ENCODE peak calls at places on chromosomes 6 and 20, in seven cellular contexts. Y is HFF-Myc, F is lower leg skin, P is AG04449, A is neural progenitor cell, S is left ventricle myocardium inferior, D is HFFc6. N is an unnamed sample.

GRCh38 chr6:227812-228338 is 64.4 kb upstream of the DUSP22 start:
- DNase-seq in Y (no peak), F (no peak), P (no peak), A (no peak), S (no peak), D (no peak), N (no peak)

GRCh38 chr6:27129917-27130316 is 117.6 kb upstream of the PRSS16 start:
- DNase-seq in Y (no peak), F (no peak), P (no peak), A (no peak), S (no peak), D (no peak), N (no peak)

GRCh38 chr6:146358341-146359046 is 185.1 kb upstream of the RAB32 start:
- DNase-seq in Y (no peak), F (no peak), P (no peak), A (no peak), S (no peak), D (peak), N (no peak)

GRCh38 chr20:25178563-25179438 is 16.7 kb upstream of the ENTPD6 start:
- DNase-seq in Y (peak), F (no peak), P (peak), A (peak), S (no peak), D (peak), N (peak)

GRCh38 chr6:38116248-38116647 is 296.7 kb downstream of the ZFAND3 start:
- DNase-seq in Y (no peak), F (no peak), P (no peak), A (no peak), S (no peak), D (no peak), N (no peak)

GRCh38 chr6:44432726-44433125 is 45.2 kb downstream of the CDC5L start:
- DNase-seq in Y (no peak), F (no peak), P (no peak), A (no peak), S (no peak), D (no peak), N (no peak)

GRCh38 chr6:20658053-20658452 is 123.8 kb downstream of the CDKAL1 start:
- DNase-seq in Y (no peak), F (no peak), P (no peak), A (no peak), S (no peak), D (no peak), N (no peak)

GRCh38 chr6:88536056-88536455 is 369.9 kb upstream of the CNR1 start:
- DNase-seq in Y (no peak), F (no peak), P (no peak), A (no peak), S (no peak), D (no peak), N (no peak)

GRCh38 chr20:41009960-41010359 is 18.7 kb upstream of the TOP1 start:
- DNase-seq in Y (no peak), F (no peak), P (no peak), A (no peak), S (no peak), D (no peak), N (no peak)

GRCh38 chr20:36854343-36855240 is 21.3 kb upstream of the TLDC2 start:
- DNase-seq in Y (no peak), F (peak), P (no peak), A (no peak), S (peak), D (peak), N (no peak)

GRCh38 chr6:157381631-157382621 is 936 bp downstream of the ZDHHC14 start:
- DNase-seq in Y (no peak), F (peak), P (no peak), A (peak), S (peak), D (peak), N (peak)

GRCh38 chr6:152595507-152595906 is 41.7 kb downstream of the SYNE1 start:
- DNase-seq in Y (no peak), F (no peak), P (no peak), A (peak), S (no peak), D (peak), N (no peak)
- TF ChIP-seq CTCF in Y (peak), F (no peak), P (peak), A (peak), S (peak), D (peak), N (no peak)

GRCh38 chr20:18904624-18905023 is 91.0 kb downstream of the SCP2D1 start:
- DNase-seq in Y (no peak), F (no peak), P (no peak), A (peak), S (no peak), D (no peak), N (no peak)
- TF ChIP-seq CTCF in Y (no peak), F (no peak), P (no peak), A (peak), S (peak), D (no peak), N (no peak)

GRCh38 chr20:57335392-57335791 is 5.8 kb downstream of the SPO11 start:
- DNase-seq in Y (no peak), F (no peak), P (no peak), A (no peak), S (no peak), D (no peak), N (no peak)

GRCh38 chr20:57330998-57331397 is 1.4 kb downstream of the SPO11 start:
- DNase-seq in Y (no peak), F (no peak), P (no peak), A (no peak), S (no peak), D (no peak), N (no peak)

GRCh38 chr20:57327820-57328219 is 1.8 kb upstream of the SPO11 start:
- DNase-seq in Y (no peak), F (no peak), P (no peak), A (no peak), S (no peak), D (no peak), N (no peak)

GRCh38 chr20:57329608-57330221 is at the start of gene SPO11:
- DNase-seq in Y (no peak), F (no peak), P (no peak), A (peak), S (no peak), D (no peak), N (no peak)

DNA sequence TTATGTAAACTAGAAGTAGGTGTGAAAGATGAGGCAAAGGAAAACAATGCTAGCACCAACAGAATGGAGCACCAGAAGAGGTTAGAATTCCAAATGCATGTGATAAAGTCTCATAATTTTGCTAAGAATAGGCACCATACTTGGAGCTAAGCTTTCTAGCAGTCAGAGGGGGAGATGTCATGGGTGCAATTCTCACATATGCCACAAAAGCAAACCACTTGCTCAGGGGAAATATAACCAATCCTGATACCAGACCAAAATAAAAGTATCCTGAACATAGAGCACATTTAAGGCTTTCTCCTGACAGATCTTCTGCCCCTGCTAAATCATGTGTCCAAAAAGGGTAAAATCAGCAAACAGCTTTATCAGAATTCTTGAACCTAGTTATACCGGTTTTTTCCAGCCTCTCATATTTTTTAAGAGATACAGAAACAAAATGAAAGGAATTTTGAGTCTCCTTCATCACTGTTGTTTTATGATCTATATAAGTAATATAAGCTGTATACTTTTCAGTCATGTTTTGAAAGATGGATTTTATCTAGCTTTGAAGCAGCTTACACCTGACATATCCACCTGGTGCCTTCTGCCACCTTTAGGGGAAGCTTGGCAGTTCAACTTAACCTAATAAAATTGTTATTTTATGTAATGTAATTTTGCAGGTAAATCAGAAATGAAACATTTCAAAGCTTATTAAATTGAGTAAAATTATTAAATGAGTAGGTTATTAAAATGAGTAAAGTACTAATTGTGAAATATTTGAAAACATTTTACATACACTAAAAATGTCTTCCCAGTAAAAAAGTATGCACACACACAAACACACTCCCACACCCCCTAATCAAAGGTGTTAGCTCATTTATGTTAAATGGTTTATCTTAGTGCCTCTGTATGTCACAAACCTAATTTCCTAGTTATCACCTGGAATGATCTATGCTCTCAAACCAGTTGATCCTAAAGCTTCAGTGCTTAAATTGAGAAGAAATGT is 2.8 kb downstream of the SPO11 start:
- DNase-seq in Y (no peak), F (no peak), P (no peak), A (no peak), S (no peak), D (no peak), N (no peak)
- TF ChIP-seq CTCF in Y (peak), F (no peak), P (no peak), A (peak), S (no peak), D (peak), N (no peak)

DNA sequence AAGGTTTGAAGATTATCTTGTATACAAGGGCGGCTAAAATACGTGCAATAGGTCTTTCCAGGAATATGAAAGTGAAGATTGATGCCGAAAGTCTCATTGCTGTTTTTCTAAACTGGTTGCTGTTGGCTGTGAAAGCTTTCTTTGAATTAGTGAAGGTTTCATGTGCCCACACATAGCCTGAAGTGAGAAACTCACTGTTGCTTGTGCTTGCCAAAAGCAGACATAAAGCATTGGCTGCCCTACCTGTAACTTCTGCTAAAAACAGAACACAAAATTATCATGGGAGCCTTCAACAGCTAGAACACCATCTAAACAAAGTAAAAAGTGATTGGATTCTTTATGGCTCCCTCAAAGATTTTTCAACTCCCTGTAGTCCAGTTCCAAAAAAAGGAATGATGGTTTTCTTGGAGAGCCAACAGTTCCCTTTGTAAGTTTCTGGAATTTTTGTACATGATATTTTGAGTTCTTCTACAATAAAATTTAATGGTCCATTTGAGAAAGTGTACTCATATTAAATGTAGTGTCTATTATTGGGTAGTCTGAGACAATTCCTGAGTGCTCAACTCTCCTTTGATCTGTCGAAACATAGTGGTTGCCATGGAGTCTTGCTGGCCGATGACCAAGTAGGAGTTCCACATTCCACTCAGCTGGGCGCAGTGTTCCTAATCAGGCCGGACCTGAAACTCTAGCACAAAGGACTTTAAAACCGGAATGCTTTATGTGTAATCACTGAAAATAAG is 68.5 kb downstream of the PLEKHG1 start:
- DNase-seq in Y (peak), F (peak), P (no peak), A (peak), S (peak), D (peak), N (no peak)
- TF ChIP-seq CTCF in Y (peak), F (no peak), P (no peak), A (peak), S (peak), D (no peak), N (no peak)

GRCh38 chr6:133187114-133187513 is 54.0 kb upstream of the EYA4 start:
- DNase-seq in Y (no peak), F (no peak), P (no peak), A (no peak), S (no peak), D (no peak), N (no peak)

GRCh38 chr6:133190912-133191311 is 50.2 kb upstream of the EYA4 start:
- DNase-seq in Y (no peak), F (no peak), P (no peak), A (no peak), S (no peak), D (no peak), N (no peak)

GRCh38 chr6:133193396-133193795 is 47.8 kb upstream of the EYA4 start:
- DNase-seq in Y (no peak), F (no peak), P (no peak), A (no peak), S (no peak), D (no peak), N (no peak)

GRCh38 chr6:133187657-133188453 is 53.3 kb upstream of the EYA4 start:
- DNase-seq in Y (no peak), F (no peak), P (peak), A (no peak), S (no peak), D (no peak), N (no peak)

DNA sequence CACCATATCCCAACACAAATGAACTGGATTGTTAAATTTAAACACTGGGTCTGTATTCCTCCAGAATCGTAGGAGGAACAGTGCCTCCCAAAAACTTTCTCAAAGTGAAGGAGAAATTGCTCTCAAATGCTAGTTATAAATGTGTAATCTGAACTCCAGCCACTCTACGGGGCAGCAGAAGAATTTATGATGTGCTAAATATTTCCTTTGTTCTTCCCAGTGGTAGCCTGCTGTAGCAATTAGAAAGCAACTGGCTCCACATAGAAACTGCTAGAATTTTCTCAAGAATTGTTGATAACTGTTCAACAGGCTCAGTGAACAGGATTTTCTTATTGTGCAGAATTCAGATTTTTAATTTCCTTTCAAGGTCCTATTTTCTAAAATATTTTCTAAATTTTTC is 49.8 kb upstream of the EYA4 start:
- DNase-seq in Y (no peak), F (no peak), P (no peak), A (no peak), S (no peak), D (no peak), N (no peak)
- TF ChIP-seq CTCF in Y (no peak), F (no peak), P (no peak), A (no peak), S (no peak), D (no peak), N (no peak)

GRCh38 chr6:32668226-32668747 is 1.8 kb upstream of the HLA-DQB1 start:
- DNase-seq in Y (no peak), F (no peak), P (no peak), A (peak), S (no peak), D (peak), N (peak)

GRCh38 chr6:32669893-32670292 is 3.4 kb upstream of the HLA-DQB1 start:
- DNase-seq in Y (no peak), F (no peak), P (no peak), A (no peak), S (no peak), D (no peak), N (no peak)

GRCh38 chr6:32665621-32666140 is 776 bp downstream of the HLA-DQB1 start:
- DNase-seq in Y (no peak), F (no peak), P (no peak), A (no peak), S (no peak), D (no peak), N (peak)

GRCh38 chr6:32666420-32667300 is at the start of gene HLA-DQB1:
- DNase-seq in Y (no peak), F (no peak), P (no peak), A (peak), S (no peak), D (peak), N (peak)

GRCh38 chr6:32669240-32669639 is 2.8 kb upstream of the HLA-DQB1 start:
- DNase-seq in Y (no peak), F (no peak), P (no peak), A (no peak), S (no peak), D (no peak), N (no peak)
- TF ChIP-seq CTCF in Y (no peak), F (no peak), P (no peak), A (no peak), S (no peak), D (no peak), N (no peak)

DNA sequence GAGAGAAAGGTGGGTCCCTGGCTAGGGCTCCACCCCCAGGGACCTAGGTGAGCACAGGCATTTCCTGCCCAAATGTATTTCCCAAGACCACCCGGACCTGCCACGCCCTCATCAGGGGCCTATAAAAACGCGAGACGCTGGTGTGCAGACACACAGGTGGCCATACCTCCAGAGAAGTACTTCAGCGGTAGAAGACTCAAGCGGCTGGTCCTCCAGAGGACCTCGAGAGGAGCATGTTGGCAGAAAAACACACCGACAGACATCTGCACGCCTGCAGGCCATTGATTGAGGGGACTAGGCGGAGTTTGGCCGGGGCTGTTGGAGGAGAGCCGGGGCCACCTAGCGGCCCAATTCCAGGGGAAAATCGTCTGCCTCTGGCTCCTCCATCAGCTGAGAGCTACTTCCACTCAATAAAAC is 695.8 kb upstream of the MMS22L start:
- DNase-seq in Y (no peak), F (no peak), P (no peak), A (peak), S (no peak), D (no peak), N (no peak)
- TF ChIP-seq CTCF in Y (no peak), F (no peak), P (no peak), A (peak), S (no peak), D (no peak), N (no peak)

GRCh38 chr6:114747995-114748625 is 405.3 kb upstream of the HS3ST5 start:
- DNase-seq in Y (peak), F (no peak), P (peak), A (peak), S (no peak), D (peak), N (peak)
- TF ChIP-seq CTCF in Y (peak), F (no peak), P (peak), A (peak), S (peak), D (peak), N (peak)

N was measured in activated CD8-positive, alpha-beta T cell treated with anti-CD3 and anti-CD28 coated beads for 36 hours.